ENCODE peak calls at places on chromosomes 12 and 14, in four cellular contexts. Z is colonic mucosa, M is GM23248, I is astrocyte. B is an unnamed sample. For H3K27me3, the result is how much of the 10 kb centered on the place peaks cover.

GRCh38 chr14:69716483-69717187 is 50.3 kb upstream of the SRSF5 start:
- DNase-seq in Z (no peak), M (peak), I (peak), B (no peak)

GRCh38 chr12:98260276-98260675 is 255.1 kb upstream of the TMPO start:
- DNase-seq in Z (no peak), M (no peak), I (no peak), B (no peak)

GRCh38 chr12:34390846-34391700 is 368.8 kb downstream of the ALG10 start:
- DNase-seq in Z (no peak), M (no peak), I (no peak), B (peak)

GRCh38 chr12:28961948-28962384 is 187.1 kb upstream of the FAR2 start:
- DNase-seq in Z (no peak), M (no peak), I (peak), B (no peak)

GRCh38 chr12:116861331-116861730 is 19.9 kb downstream of the HRK start:
- DNase-seq in Z (no peak), M (peak), I (peak), B (no peak)

GRCh38 chr12:21912318-21912717 is 28.9 kb downstream of the ABCC9 start:
- DNase-seq in Z (no peak), M (peak), I (peak), B (no peak)

GRCh38 chr14:39229222-39229543 is 4.5 kb upstream of the MIA2 start:
- DNase-seq in Z (no peak), M (peak), I (no peak), B (no peak)

GRCh38 chr12:94099191-94099983 is 49.0 kb upstream of the PLXNC1 start:
- DNase-seq in Z (no peak), M (no peak), I (peak), B (no peak)

GRCh38 chr14:93462479-93462878 is 31.7 kb downstream of the UNC79 start:
- DNase-seq in Z (no peak), M (no peak), I (no peak), B (no peak)

GRCh38 chr12:49750027-49750977 is 8.9 kb downstream of the TMBIM6 start:
- DNase-seq in Z (no peak), M (peak), I (peak), B (no peak)

GRCh38 chr12:53696285-53696654 is 20.4 kb upstream of the ATP5MC2 start:
- DNase-seq in Z (peak), M (peak), I (peak), B (peak)

GRCh38 chr14:49761839-49762551 is 6.0 kb upstream of the KLHDC2 start:
- DNase-seq in Z (no peak), M (no peak), I (no peak), B (no peak)

GRCh38 chr12:122499991-122500684 is 594 bp downstream of the ZCCHC8 start:
- DNase-seq in Z (peak), M (peak), I (peak), B (peak)

GRCh38 chr12:11730299-11731041 is 81.0 kb downstream of the ETV6 start:
- DNase-seq in Z (peak), M (no peak), I (no peak), B (no peak)

GRCh38 chr14:71267691-71268090 is 360.4 kb downstream of the PCNX1 start:
- DNase-seq in Z (no peak), M (peak), I (no peak), B (no peak)

GRCh38 chr14:96086574-96087077 is 47.5 kb downstream of the C14orf132 start:
- DNase-seq in Z (no peak), M (peak), I (peak), B (peak)

GRCh38 chr12:12441891-12442461 is 85.1 kb downstream of the BORCS5 start:
- DNase-seq in Z (no peak), M (no peak), I (peak), B (no peak)

GRCh38 chr12:40168001-40168400 is 56.8 kb upstream of the LRRK2 start:
- DNase-seq in Z (no peak), M (no peak), I (no peak), B (no peak)

GRCh38 chr12:65712264-65713004 is 111.8 kb upstream of the HMGA2 start:
- DNase-seq in Z (no peak), M (no peak), I (no peak), B (no peak)

GRCh38 chr12:65720136-65720535 is 104.1 kb upstream of the HMGA2 start:
- DNase-seq in Z (no peak), M (peak), I (peak), B (no peak)

GRCh38 chr12:65720739-65721138 is 103.5 kb upstream of the HMGA2 start:
- DNase-seq in Z (no peak), M (peak), I (peak), B (no peak)

GRCh38 chr12:65721541-65722190 is 102.6 kb upstream of the HMGA2 start:
- DNase-seq in Z (no peak), M (no peak), I (no peak), B (no peak)

DNA sequence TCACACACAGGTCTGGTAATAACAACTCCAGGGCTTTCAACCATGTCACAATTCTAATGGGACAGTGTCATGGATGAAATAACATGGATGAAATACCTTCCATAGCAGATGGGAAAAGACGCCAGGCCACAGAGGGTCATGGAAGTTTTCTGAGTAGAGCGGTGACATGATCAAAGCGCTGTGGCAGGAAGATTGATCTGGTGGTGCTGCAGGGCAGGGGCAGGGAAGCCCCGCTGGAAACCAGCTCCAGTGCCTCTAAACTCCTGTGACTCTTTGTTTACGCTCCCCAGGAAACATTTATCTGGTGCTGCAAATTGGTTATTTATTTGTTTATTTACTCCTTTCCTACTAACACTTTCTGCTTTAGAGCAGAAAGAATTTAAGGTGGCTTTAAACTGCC is 108.3 kb upstream of the HMGA2 start:
- DNase-seq in Z (no peak), M (no peak), I (no peak), B (no peak)
- H3K27ac ChIP-seq in Z (no peak), M (no peak), I (no peak), B (no peak)

DNA sequence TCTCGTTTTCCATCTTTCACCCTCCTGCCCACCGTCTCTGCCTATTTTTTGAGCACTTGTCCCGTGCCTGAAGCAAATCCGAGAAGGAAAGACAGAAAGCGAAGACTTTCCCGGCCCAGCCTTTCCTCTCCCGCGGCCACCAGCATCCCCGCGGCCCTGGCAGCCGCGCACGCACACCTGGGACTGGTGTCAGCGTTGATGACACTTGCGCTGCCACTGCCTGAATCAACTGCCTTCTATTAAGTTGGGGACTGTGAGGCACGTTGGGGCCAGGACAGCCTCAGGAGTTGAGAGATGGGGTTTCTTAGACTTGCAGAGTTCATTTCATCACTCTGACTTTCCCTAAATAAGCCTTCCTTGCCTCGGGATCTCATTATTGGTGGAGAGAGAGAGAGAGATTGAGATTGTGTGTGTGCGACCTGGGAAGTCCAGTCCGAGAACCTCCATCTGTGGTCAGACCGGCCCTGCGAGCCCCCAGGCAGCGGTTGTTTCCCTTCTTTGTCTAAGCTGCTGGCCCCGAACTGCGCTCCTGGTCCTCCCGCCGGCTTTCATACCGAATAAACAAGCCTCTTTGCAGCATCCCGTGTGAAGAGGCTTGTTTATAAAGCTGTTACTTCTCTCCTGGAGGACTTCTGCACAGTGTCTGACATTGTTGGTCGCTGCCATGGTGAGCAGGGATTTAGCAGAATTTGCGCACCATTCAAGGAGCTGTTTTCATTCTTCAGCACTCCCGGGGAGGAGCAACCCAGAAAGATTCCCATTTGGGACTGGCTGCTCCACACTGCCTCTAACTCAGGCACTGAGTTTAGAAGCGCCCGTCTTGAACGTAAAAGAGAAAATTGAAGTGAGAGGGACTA is 1.5 kb downstream of the PDZRN4 start:
- DNase-seq in Z (no peak), M (peak), I (no peak), B (no peak)
- H3K27me3 ChIP-seq in Z (under half), M (under half), I (under half), B (under half)

GRCh38 chr12:68040450-68041075 is 51.3 kb downstream of the IFNG-AS1 start:
- DNase-seq in Z (peak), M (peak), I (peak), B (peak)
- H3K27ac ChIP-seq in Z (no peak), M (no peak), I (no peak), B (no peak)

DNA sequence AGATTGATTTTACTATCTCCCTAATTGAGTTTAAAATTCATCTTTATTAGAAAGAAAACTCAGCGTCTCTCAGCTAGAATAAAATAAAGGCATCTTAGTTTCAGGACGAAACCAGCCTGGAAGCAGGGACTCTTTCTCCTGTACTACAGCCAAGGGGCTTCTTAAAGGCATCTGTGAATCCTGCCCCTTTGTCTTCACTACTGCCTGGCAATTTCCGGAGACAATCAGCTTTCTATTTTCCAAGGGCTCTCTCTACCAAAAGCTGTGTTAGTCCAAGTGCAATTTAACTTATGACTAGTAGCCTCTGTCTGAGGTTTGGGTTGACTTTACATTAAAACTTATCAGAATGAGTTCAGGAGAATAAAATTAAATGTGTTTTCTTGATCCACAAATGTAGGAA is 623.2 kb upstream of the FOXG1 start:
- DNase-seq in Z (no peak), M (no peak), I (no peak), B (no peak)
- H3K27me3 ChIP-seq in Z (under half), M (under half), I (under half), B (under half)

GRCh38 chr12:6827437-6827894 is 741 bp upstream of the P3H3 start:
- DNase-seq in Z (peak), M (peak), I (peak), B (no peak)
- H3K27ac ChIP-seq in Z (no peak), M (peak), I (no peak), B (no peak)

DNA sequence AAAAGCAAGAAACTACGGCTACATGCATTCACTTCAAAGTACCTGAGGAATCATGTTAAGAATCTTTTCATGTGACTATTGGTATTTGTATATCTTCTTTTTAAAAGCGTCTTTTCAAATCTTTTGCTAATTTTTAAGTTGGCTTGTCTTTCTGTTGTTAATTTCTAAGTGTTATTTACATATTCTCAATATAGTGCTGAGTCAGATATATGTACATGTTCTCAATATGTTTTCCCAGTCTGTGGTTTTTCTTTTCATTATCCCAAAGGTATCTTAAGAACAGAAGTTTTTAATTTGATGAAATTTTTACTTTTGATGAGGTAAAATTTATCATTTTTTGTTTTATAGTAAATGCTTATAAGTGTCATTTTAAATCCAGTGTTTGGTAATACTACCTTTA is 24.0 kb downstream of the DCP1B start:
- DNase-seq in Z (no peak), M (no peak), I (no peak), B (no peak)
- H3K27me3 ChIP-seq in Z (under half), M (under half), I (under half), B (under half)